ENCODE peak calls at places on chromosomes 4 and X, in ten cellular contexts. U is cardiac muscle cell, B is left ventricle myocardium inferior, T is ovary, D is neuronal stem cell, W is heart right ventricle, N is brain microvascular endothelial cell, E is fibroblast of lung, K is breast epithelium, Q is hepatocyte. F is an unnamed sample.

GRCh38 chrX:136658151-136658550 is 10.2 kb downstream of the CD40LG start:
- DNase-seq in U (no peak), B (no peak), T (no peak), D (no peak), W (no peak), N (no peak), E (no peak), K (no peak), Q (no peak), F (no peak)

GRCh38 chrX:132292753-132293152 is 73.5 kb upstream of the RAP2C start:
- DNase-seq in U (peak), B (no peak), T (peak), D (peak), W (no peak), N (peak), E (peak), K (no peak), Q (peak), F (no peak)

GRCh38 chr4:1365271-1366178 is 18.5 kb downstream of the UVSSA start:
- DNase-seq in U (no peak), B (peak), T (no peak), D (no peak), W (no peak), N (no peak), E (no peak), K (peak), Q (no peak), F (no peak)

GRCh38 chr4:160831165-160831922 is 1332.5 kb downstream of the FSTL5 start:
- DNase-seq in U (no peak), B (no peak), T (no peak), D (no peak), W (no peak), N (no peak), E (no peak), K (no peak), Q (no peak), F (no peak)

GRCh38 chrX:152632445-152633097 is 5.1 kb upstream of the GABRQ start:
- DNase-seq in U (peak), B (peak), T (no peak), D (peak), W (peak), N (peak), E (peak), K (peak), Q (peak), F (no peak)

GRCh38 chrX:153726286-153727107 is 1.8 kb downstream of the ABCD1 start:
- DNase-seq in U (peak), B (peak), T (peak), D (peak), W (peak), N (no peak), E (peak), K (no peak), Q (peak), F (peak)

GRCh38 chr4:25013756-25014737 is 16.7 kb downstream of the LGI2 start:
- DNase-seq in U (no peak), B (no peak), T (no peak), D (no peak), W (no peak), N (no peak), E (no peak), K (no peak), Q (peak), F (no peak)

GRCh38 chr4:168877779-168878491 is 132.1 kb downstream of the CBR4 start:
- DNase-seq in U (peak), B (peak), T (no peak), D (peak), W (peak), N (no peak), E (no peak), K (no peak), Q (peak), F (no peak)

GRCh38 chrX:118935352-118935751 is 39.1 kb upstream of the LONRF3 start:
- DNase-seq in U (no peak), B (no peak), T (no peak), D (no peak), W (no peak), N (no peak), E (no peak), K (no peak), Q (no peak), F (no peak)

DNA sequence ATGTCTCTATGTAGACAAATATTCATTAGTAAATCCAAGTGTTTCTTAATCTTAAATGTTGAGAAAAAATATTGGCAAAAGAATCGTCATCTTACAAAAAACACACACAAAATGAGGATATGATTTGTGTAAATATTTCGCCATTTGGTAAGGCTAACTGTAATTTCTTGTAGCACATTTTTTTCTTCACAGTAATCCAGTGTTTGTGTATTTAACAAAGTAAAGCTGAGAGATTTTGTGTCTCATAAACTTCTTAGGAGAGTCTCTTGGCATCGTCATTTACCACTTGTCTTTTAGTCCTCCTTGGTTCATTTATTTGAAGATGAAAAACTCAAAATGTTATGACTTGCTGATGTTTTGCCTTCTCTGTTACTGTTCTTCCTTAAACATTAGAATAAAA is 326.6 kb upstream of the PITX2 start:
- DNase-seq in U (no peak), B (no peak), T (no peak), D (no peak), W (no peak), N (no peak), E (no peak), K (no peak), Q (no peak), F (no peak)
- H3K4me3 ChIP-seq in U (no peak), B (no peak), T (no peak), D (no peak), W (no peak), N (no peak), E (no peak), K (no peak), Q (no peak), F (no peak)

GRCh38 chr4:41609851-41610250 is 71.9 kb downstream of the LIMCH1 start:
- DNase-seq in U (no peak), B (no peak), T (no peak), D (no peak), W (no peak), N (no peak), E (no peak), K (no peak), Q (no peak), F (no peak)
- H3K27ac ChIP-seq in U (no peak), B (peak), T (no peak), D (no peak), W (no peak), N (no peak), E (no peak), K (no peak), Q (no peak), F (no peak)

GRCh38 chrX:41490446-41490845 is 43.3 kb downstream of the NYX start:
- DNase-seq in U (no peak), B (no peak), T (no peak), D (no peak), W (no peak), N (no peak), E (no peak), K (no peak), Q (no peak), F (no peak)

DNA sequence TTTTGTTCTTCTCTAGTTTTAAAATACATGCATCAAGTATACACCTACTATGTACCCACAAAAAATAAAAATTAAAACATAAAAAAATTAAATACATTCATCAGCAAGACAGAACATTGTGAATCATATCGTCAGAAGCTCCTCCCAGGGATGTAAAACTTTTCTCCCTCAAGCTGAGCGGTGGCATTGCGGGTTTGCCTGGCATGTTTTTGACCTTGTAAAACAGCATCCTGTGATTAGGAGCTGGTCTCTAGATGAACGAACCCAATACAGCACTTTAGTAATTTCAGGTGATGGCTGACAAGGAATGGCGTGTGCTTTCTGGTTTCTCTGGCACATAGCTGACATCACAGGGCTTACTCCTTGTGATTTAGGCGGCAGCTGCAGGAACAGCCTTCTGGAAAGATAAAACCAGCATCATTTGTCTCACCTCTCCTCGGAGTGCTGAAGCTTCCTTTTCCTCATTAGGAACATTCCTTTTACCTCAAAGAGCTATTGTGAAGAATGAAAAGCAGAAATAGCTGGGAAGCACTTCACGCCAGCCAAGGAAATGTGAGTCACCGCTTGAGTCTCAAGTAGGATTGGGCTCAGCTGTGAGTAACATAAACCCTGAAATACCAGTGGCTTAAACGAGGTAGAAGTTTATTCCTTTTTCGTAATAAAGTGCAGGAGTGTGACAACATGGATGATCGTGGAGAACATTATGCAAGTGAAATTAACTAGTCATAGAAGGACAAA is 44.3 kb downstream of the NYX start:
- DNase-seq in U (peak), B (no peak), T (no peak), D (peak), W (no peak), N (peak), E (peak), K (peak), Q (peak), F (no peak)
- H3K4me3 ChIP-seq in U (no peak), B (no peak), T (no peak), D (no peak), W (no peak), N (peak), E (no peak), K (no peak), Q (no peak), F (no peak)

DNA sequence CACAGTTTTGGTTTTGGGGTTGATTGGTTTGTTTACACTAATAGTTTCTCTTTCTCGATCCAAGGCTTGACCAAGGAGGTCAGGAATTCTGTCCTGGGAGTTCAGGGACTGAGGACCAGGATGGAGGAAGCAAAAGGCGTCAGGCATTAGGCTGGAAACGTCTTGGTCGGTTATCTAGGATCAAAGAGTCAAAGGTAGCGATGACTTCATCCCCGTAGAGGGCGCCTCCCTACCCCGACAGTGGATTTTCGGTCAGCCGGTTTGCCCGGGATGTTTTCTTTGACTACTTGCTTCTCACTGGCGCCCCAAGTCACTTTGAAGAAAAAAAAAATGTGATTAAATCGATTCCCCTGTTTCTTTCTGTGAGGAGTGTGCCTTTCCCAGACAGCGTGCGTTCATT is 985 bp upstream of the FHDC1 start:
- DNase-seq in U (no peak), B (no peak), T (no peak), D (peak), W (no peak), N (no peak), E (no peak), K (peak), Q (peak), F (no peak)
- H3K27ac ChIP-seq in U (no peak), B (no peak), T (no peak), D (no peak), W (no peak), N (no peak), E (no peak), K (peak), Q (peak), F (no peak)

GRCh38 chrX:108139303-108139702 is 47.7 kb downstream of the ATG4A start:
- DNase-seq in U (no peak), B (no peak), T (no peak), D (no peak), W (no peak), N (no peak), E (no peak), K (no peak), Q (no peak), F (no peak)
- H3K4me3 ChIP-seq in U (no peak), B (no peak), T (no peak), D (no peak), W (no peak), N (no peak), E (no peak), K (no peak), Q (no peak), F (no peak)

DNA sequence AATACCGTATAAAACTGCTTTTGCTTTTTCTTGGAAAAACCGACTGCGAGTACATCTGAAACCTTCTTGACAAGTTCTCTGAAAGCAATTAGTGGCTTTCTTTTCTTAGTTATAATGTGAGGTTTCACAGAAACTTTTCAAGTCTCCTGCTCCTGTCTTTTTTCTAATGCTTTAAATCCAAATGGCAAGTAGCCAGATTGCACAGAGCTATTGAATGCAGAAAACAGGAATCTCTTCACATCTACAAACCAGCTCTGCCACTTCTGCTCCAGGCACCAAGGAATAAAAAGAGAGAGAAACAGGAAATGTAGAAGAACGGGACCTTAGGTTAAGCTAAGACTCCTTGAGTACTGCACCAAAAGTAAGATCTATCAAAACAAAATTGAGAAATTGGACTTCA is 267.3 kb upstream of the TET2 start:
- DNase-seq in U (peak), B (no peak), T (no peak), D (no peak), W (no peak), N (no peak), E (peak), K (no peak), Q (no peak), F (no peak)
- H3K27ac ChIP-seq in U (no peak), B (no peak), T (no peak), D (no peak), W (no peak), N (no peak), E (no peak), K (no peak), Q (no peak), F (no peak)

GRCh38 chrX:44130189-44130588 is 157.0 kb upstream of the NDP start:
- DNase-seq in U (no peak), B (no peak), T (no peak), D (no peak), W (no peak), N (no peak), E (no peak), K (no peak), Q (no peak), F (no peak)
- H3K4me3 ChIP-seq in U (no peak), B (no peak), T (no peak), D (no peak), W (no peak), N (no peak), E (no peak), K (no peak), Q (no peak), F (no peak)

DNA sequence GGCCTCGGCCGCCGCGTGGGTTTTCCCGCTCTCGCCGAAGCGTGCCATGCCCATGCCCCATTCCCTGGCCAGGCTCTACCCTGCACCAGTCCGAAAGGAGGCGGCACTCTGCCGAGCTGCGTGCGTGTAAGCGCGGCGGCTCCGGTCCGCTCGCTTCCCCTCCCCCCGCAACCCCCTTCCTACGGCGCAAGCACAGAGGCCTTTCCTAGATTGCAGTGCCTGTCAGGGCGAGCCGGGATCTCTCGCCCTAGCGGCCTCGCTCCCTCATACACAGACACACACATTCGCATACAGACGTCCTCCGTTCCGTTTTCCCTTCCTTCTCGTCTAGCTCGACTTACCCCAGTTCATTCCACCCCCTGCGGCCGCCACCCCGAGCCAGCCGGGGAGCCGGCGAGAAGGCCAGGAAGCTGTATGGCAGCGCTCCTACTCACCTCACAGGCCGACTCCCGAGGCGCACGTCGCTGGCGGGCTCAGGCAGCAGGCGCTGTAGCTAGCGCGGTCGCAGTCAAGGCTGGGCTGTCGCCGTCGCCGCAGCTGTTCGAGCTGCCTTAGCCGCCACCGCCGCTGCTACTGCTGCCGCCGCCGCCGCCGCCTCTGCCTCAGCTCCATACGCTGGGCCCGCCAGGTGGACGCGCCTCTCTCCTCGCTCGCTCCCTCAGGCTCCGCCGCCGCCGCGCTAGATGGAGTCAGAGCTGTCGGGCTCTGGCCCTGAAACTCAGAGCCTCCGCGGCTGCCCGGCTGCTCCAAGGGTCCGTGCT is 623 bp downstream of the NEXMIF start:
- DNase-seq in U (peak), B (peak), T (peak), D (peak), W (peak), N (peak), E (peak), K (peak), Q (peak), F (no peak)
- H3K27ac ChIP-seq in U (no peak), B (peak), T (peak), D (no peak), W (no peak), N (no peak), E (no peak), K (peak), Q (no peak), F (peak)